ENCODE peak calls at places on chromosomes 12 and 14, in five cellular contexts. B is brain microvascular endothelial cell, Q is AG10803, J is psoas muscle, L is Calu3. N is an unnamed sample.
A peak's percentile ranks its signal among the peaks of the same experiment; 100 is the strongest.

GRCh38 chr12:66803972-66804371 is 125.1 kb upstream of the GRIP1 start:
- DNase-seq in Q (no peak), J (no peak), L (no peak), B (no peak), N (no peak)

GRCh38 chr12:24955389-24955788 is 6.5 kb upstream of the BCAT1 start:
- DNase-seq in J (no peak), L (no peak), Q (no peak), B (no peak), N (no peak)

GRCh38 chr12:59084758-59085383 is 164.6 kb upstream of the LRIG3 start:
- DNase-seq in L (no peak), Q (peak; percentile 91), J (no peak), B (no peak), N (peak; percentile 9)

GRCh38 chr12:28775556-28775955 is 373.5 kb upstream of the FAR2 start:
- DNase-seq in L (no peak), Q (no peak), B (no peak), J (no peak), N (no peak)

GRCh38 chr14:98136420-98136819 is 1135.6 kb downstream of the BCL11B start:
- DNase-seq in B (no peak), L (no peak), Q (no peak), J (no peak), N (no peak)

GRCh38 chr12:879641-880040 is 69.9 kb downstream of the RAD52 start:
- DNase-seq in B (peak; percentile 47), Q (peak; percentile 21), J (peak; percentile 55), L (no peak), N (no peak)

GRCh38 chr14:42110167-42110566 is 503.5 kb downstream of the LRFN5 start:
- DNase-seq in Q (peak; percentile 65), B (peak; percentile 47), J (no peak), L (no peak), N (no peak)

GRCh38 chr12:131088701-131089525 is 135.2 kb downstream of the ADGRD1 start:
- DNase-seq in Q (no peak), L (no peak), J (no peak), B (no peak), N (peak; percentile 6)

GRCh38 chr14:64447890-64448667 is 17.2 kb upstream of the AKAP5 start:
- DNase-seq in B (peak; percentile 16), L (no peak), Q (no peak), J (no peak), N (no peak)

GRCh38 chr14:84036863-84037262 is 1493.1 kb upstream of the FLRT2 start:
- DNase-seq in L (no peak), Q (peak; percentile 28), J (no peak), B (peak; percentile 83), N (no peak)

GRCh38 chr12:34392741-34393085 is 370.4 kb downstream of the ALG10 start:
- DNase-seq in Q (no peak), L (no peak), B (no peak), J (no peak), N (peak; percentile 9)

DNA sequence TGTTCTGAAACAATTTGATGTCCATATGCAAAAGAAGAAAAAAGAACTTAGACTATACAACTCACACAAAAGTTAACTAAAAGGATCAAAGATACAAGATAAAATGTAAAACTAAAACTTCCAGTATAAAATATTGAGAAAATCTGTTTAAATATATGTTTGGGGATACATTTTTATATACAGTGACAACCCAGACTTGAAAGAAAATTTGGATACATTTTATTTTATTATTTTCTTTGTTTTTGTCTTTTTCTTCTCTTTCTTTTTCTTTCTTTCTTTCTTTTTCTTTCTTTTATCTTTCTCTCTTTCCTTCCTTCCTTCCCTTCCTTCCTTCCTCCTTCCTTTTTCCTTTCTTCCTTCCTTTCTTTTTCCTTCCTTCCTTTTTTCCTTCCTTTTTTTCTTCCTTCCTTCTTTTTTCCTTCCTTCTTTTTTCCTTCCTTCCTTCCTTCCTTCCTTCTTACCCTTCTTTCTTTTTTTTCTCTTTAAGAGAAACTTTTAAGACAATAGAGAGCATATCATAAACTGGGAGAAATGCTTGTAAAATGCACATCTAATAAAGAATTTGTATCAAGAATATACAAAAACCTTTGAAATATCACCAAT is 954.5 kb upstream of the LRFN5 start:
- DNase-seq in J (no peak), Q (no peak), B (no peak), L (no peak), N (no peak)
- TF ChIP-seq CTCF in J (no peak), Q (no peak), B (no peak), L (no peak), N (no peak)

GRCh38 chr14:76848879-76849278 is 22.7 kb downstream of the LRRC74A start:
- DNase-seq in Q (no peak), B (no peak), L (no peak), J (no peak), N (no peak)

GRCh38 chr14:76842414-76842813 is 16.2 kb downstream of the LRRC74A start:
- DNase-seq in L (no peak), B (no peak), Q (no peak), J (no peak), N (no peak)

GRCh38 chr14:76846331-76847047 is 20.3 kb downstream of the LRRC74A start:
- DNase-seq in L (no peak), J (no peak), Q (no peak), B (no peak), N (no peak)

DNA sequence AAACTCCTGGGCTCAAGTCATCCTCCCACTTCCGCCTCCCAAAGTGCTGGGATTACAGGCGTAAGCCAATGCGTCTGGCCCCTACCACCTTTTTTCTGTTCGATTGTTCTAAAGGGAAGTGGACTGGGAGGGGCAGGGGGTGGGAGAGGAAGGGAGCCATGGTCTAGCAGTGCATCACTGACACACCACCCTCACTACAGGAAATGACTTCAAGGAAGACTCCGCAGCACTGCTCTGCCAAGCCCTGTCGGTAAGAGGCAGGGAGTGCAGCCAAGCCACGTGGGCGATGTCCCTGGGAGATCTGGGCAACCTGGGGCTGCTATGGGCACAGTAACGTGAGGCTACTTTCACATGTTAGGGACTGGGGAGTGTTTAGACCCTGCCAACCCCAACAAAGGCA is 18.0 kb downstream of the LRRC74A start:
- DNase-seq in J (peak; percentile 74), Q (peak; percentile 12), B (peak; percentile 20), L (peak; percentile 23), N (no peak)
- TF ChIP-seq CTCF in J (peak; percentile 24), Q (peak; percentile 1), B (peak; percentile 40), L (no peak), N (peak; percentile 9)

GRCh38 chr12:11622774-11623375 is 26.6 kb upstream of the ETV6 start:
- DNase-seq in Q (peak; percentile 9), L (no peak), J (no peak), B (no peak), N (no peak)
- TF ChIP-seq CTCF in Q (peak; percentile 44), L (no peak), J (no peak), B (peak; percentile 30), N (peak; percentile 26)

GRCh38 chr12:53940448-53941014 is 1.9 kb downstream of the HOXC13 start:
- DNase-seq in L (no peak), Q (no peak), B (no peak), J (no peak), N (no peak)

GRCh38 chr12:53937596-53938275 is 895 bp upstream of the HOXC13 start:
- DNase-seq in L (no peak), Q (no peak), J (no peak), B (no peak), N (no peak)

GRCh38 chr12:53938276-53939140 is at the start of gene HOXC13:
- DNase-seq in B (peak; percentile 2), Q (peak; percentile 51), L (peak; percentile 67), J (peak; percentile 93), N (peak; percentile 41)

GRCh38 chr12:53941187-53941586 is 2.6 kb downstream of the HOXC13 start:
- DNase-seq in L (no peak), B (no peak), Q (no peak), J (no peak), N (no peak)

DNA sequence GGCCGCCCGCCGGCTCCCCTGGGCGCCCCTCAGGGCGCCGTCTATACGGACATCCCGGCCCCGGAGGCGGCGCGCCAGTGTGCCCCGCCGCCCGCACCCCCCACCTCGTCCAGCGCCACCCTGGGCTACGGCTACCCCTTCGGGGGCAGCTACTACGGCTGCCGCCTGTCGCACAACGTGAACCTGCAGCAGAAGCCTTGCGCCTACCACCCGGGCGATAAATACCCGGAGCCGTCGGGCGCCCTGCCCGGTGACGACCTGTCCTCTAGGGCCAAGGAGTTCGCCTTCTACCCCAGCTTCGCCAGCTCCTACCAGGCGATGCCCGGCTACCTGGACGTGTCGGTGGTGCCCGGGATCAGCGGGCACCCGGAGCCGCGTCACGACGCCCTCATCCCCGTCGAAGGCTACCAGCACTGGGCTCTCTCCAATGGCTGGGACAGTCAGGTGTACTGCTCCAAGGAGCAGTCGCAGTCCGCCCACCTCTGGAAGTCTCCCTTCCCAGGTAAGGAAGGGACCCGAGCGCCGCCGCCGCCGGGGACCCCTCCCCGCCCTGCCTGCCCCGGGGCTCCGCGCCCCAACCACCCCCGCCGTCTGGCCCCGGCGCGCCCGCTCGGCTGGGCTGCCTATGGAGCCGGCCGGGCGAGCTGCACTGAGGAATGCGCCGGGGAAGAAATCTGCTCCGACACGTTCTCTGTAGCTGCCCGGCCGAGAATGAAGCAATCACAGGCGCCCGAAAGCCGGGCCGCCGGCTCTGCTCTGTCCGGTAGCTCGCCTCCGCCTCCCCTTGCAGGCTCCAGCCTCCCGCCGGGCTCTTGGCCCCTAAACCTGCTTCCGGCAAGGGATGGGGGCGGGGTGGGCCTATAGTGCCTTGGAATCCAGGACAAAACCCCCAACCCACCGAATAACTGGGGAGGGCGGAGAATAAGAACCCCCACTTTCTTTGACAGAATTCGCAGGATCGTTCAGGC is 794 bp downstream of the HOXC13 start:
- DNase-seq in J (peak; percentile 58), B (no peak), Q (peak; percentile 55), L (peak; percentile 34), N (peak; percentile 36)
- TF ChIP-seq CTCF in J (no peak), B (no peak), Q (no peak), L (no peak), N (no peak)